ENCODE peak calls at places on chromosomes 2 and 18, in five cellular contexts. One of them, this sample, is unnamed.

GRCh38 chr2:36433311-36434217 is 78.0 kb downstream of the CRIM1 start:
- DNase-seq in PC-3: peak
- DNase-seq in tibial nerve: peak
- DNase-seq in body of pancreas: peak
- DNase-seq in colonic mucosa: peak
- DNase-seq in this sample: peak

GRCh38 chr2:2188344-2189111 is 142.5 kb downstream of the MYT1L start:
- DNase-seq in colonic mucosa: no peak
- DNase-seq in body of pancreas: no peak
- DNase-seq in PC-3: no peak
- DNase-seq in tibial nerve: no peak
- DNase-seq in this sample: no peak

GRCh38 chr2:223062304-223062845 is 10.4 kb downstream of the KCNE4 start:
- DNase-seq in colonic mucosa: no peak
- DNase-seq in tibial nerve: no peak
- DNase-seq in body of pancreas: no peak
- DNase-seq in PC-3: peak
- DNase-seq in this sample: no peak

GRCh38 chr2:163554864-163555263 is 180.9 kb downstream of the FIGN start:
- DNase-seq in tibial nerve: no peak
- DNase-seq in body of pancreas: no peak
- DNase-seq in PC-3: no peak
- DNase-seq in colonic mucosa: no peak
- DNase-seq in this sample: no peak

GRCh38 chr18:62659698-62660097 is 55.6 kb upstream of the PHLPP1 start:
- DNase-seq in tibial nerve: no peak
- DNase-seq in body of pancreas: no peak
- DNase-seq in colonic mucosa: no peak
- DNase-seq in PC-3: no peak
- DNase-seq in this sample: no peak

GRCh38 chr2:188524519-188525113 is 232.9 kb downstream of the GULP1 start:
- DNase-seq in tibial nerve: peak
- DNase-seq in PC-3: peak
- DNase-seq in colonic mucosa: no peak
- DNase-seq in body of pancreas: peak
- DNase-seq in this sample: peak

GRCh38 chr2:100976634-100977391 is 25.3 kb upstream of the RPL31 start:
- DNase-seq in body of pancreas: no peak
- DNase-seq in colonic mucosa: no peak
- DNase-seq in PC-3: no peak
- DNase-seq in tibial nerve: no peak
- DNase-seq in this sample: peak

GRCh38 chr18:31581498-31582197 is 10.0 kb upstream of the TTR start:
- DNase-seq in PC-3: peak
- DNase-seq in body of pancreas: no peak
- DNase-seq in tibial nerve: no peak
- DNase-seq in colonic mucosa: no peak
- DNase-seq in this sample: peak

GRCh38 chr2:37343537-37344434 is 644 bp upstream of the QPCT start:
- DNase-seq in PC-3: peak
- DNase-seq in colonic mucosa: no peak
- DNase-seq in tibial nerve: no peak
- DNase-seq in body of pancreas: no peak
- DNase-seq in this sample: peak

GRCh38 chr2:17646838-17647701 is 106.5 kb downstream of the SMC6 start:
- DNase-seq in PC-3: no peak
- DNase-seq in tibial nerve: no peak
- DNase-seq in body of pancreas: no peak
- DNase-seq in colonic mucosa: peak
- DNase-seq in this sample: peak

DNA sequence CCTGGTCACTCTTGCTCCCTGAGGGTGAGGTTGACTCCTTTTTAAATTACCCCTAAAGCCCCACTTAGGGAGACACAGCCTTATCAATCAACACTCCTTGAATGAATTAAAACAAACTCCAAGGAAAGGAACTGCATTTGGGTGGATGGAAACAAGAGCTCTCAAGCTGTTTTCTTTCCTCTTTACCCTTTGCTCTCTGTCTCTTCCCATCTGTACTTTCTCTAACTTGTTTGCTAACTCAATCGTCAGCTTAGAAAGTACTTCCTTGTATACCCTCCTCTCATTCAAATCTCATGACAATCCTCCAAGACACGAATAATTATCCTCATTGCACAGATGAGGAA is 32.8 kb downstream of the ZFP36L2 start:
- DNase-seq in tibial nerve: no peak
- DNase-seq in PC-3: no peak
- DNase-seq in body of pancreas: no peak
- DNase-seq in colonic mucosa: no peak
- DNase-seq in this sample: no peak
- H3K4me3 ChIP-seq in tibial nerve: no peak
- H3K4me3 ChIP-seq in PC-3: no peak
- H3K4me3 ChIP-seq in body of pancreas: no peak
- H3K4me3 ChIP-seq in colonic mucosa: no peak
- H3K4me3 ChIP-seq in this sample: no peak

DNA sequence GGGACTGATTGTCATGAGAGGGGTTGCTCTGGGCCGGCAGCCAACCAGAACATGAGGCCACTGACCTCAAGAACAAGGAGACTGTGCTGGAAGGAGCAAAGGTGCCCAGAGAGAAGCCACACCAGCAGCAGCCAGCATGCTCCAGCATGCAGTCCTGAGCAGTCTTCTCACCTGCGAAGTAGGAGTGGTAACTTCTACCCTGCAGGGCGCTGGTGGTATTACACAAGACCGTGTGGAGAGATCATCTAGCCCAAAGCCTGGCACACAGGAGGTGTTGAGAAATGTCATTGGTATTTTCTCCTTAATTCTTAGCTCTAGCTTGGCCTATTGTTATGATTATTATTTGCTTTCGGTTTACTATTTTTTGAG is 132.7 kb downstream of the TSN start:
- DNase-seq in PC-3: peak
- DNase-seq in body of pancreas: no peak
- DNase-seq in colonic mucosa: no peak
- DNase-seq in tibial nerve: no peak
- DNase-seq in this sample: no peak
- TF ChIP-seq CTCF in PC-3: peak
- TF ChIP-seq CTCF in body of pancreas: peak
- TF ChIP-seq CTCF in colonic mucosa: peak
- TF ChIP-seq CTCF in tibial nerve: no peak
- TF ChIP-seq CTCF in this sample: peak

GRCh38 chr2:170822292-170822884 is 5.7 kb downstream of the GAD1 start:
- DNase-seq in PC-3: no peak
- DNase-seq in tibial nerve: no peak
- DNase-seq in body of pancreas: no peak
- DNase-seq in colonic mucosa: no peak
- DNase-seq in this sample: no peak

GRCh38 chr2:170820647-170821630 is 4.3 kb downstream of the GAD1 start:
- DNase-seq in body of pancreas: no peak
- DNase-seq in tibial nerve: no peak
- DNase-seq in PC-3: no peak
- DNase-seq in colonic mucosa: no peak
- DNase-seq in this sample: no peak

GRCh38 chr2:170819941-170820646 is 3.4 kb downstream of the GAD1 start:
- DNase-seq in colonic mucosa: no peak
- DNase-seq in body of pancreas: peak
- DNase-seq in PC-3: no peak
- DNase-seq in tibial nerve: no peak
- DNase-seq in this sample: no peak

GRCh38 chr2:170822885-170823799 is 6.5 kb downstream of the GAD1 start:
- DNase-seq in colonic mucosa: no peak
- DNase-seq in tibial nerve: no peak
- DNase-seq in PC-3: no peak
- DNase-seq in body of pancreas: no peak
- DNase-seq in this sample: no peak

DNA sequence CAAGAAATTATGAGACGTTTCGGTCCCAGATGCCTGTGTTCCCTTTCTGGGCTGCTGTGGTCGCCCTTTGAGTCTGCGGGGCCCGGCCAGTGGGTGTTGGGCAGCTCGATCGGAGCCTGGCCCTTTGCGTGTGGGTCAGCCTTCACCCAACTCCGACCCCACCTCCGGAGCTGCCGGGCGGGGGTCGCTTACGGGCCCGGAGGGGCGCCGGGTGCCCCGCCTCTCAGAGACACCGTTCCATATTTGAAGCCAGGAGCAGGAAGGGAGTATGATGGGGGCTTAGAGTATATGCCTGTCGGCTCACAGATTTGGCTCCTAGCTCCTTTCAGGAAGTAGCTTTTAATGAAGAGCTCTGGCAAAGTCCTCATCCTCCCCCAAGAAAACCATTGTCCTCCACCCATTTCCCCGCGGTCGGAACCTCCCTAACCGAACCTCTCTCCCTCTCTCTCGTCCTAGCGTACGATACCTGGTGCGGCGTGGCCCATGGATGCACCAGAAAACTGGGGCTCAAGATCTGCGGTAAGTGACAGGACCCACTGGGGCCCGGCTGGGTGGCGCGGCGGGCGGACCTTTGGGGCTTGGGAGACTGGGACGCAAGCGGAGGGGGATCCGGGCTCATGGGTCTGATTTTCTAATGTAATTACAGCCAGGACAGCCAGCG is 5.1 kb downstream of the GAD1 start:
- DNase-seq in colonic mucosa: no peak
- DNase-seq in tibial nerve: no peak
- DNase-seq in body of pancreas: no peak
- DNase-seq in PC-3: no peak
- DNase-seq in this sample: no peak
- H3K4me3 ChIP-seq in colonic mucosa: no peak
- H3K4me3 ChIP-seq in tibial nerve: peak
- H3K4me3 ChIP-seq in body of pancreas: no peak
- H3K4me3 ChIP-seq in PC-3: no peak
- H3K4me3 ChIP-seq in this sample: no peak

DNA sequence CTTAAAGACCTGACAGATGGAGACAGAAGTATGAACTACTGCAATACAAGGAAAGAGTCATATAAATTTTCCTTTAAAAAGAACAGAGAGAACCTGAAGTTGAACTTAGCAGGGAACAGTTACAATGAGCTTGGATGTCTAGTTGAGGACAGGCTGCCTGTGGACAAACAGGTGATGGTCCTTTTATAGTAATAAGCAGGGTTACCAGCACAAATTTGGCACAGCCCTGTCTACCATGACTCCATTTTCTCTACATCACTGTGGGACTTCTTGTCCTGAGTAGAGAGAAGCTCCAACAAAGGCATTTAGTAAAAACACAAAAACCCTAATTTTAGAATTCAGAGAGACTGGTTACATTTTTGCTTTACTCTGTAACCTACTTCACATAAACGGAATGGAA is 448.1 kb downstream of the PLCL1 start:
- DNase-seq in colonic mucosa: no peak
- DNase-seq in tibial nerve: no peak
- DNase-seq in body of pancreas: no peak
- DNase-seq in PC-3: no peak
- DNase-seq in this sample: no peak
- TF ChIP-seq CTCF in colonic mucosa: no peak
- TF ChIP-seq CTCF in tibial nerve: no peak
- TF ChIP-seq CTCF in body of pancreas: no peak
- TF ChIP-seq CTCF in PC-3: no peak
- TF ChIP-seq CTCF in this sample: no peak

This sample was measured in fibroblast of villous mesenchyme.